ENCODE peak calls at places on chromosomes 4 and X, in six cellular contexts. R is heart left ventricle, C is NCI-H345, I is NCI-H2081, J is caudate nucleus, B is NB4. D is an unnamed sample.

GRCh38 chrX:23742174-23742692 is 843 bp downstream of the ACOT9 start:
- DNase-seq in R (peak), C (peak), I (peak), J (no peak), B (peak), D (peak)

GRCh38 chr4:142777045-142777743 is 68.9 kb downstream of the INPP4B start:
- DNase-seq in R (no peak), C (no peak), I (no peak), J (no peak), B (no peak), D (no peak)

GRCh38 chrX:122777766-122778165 is 406.3 kb upstream of the GRIA3 start:
- DNase-seq in R (no peak), C (no peak), I (peak), J (no peak), B (peak), D (no peak)

GRCh38 chrX:118364261-118364660 is 18.4 kb downstream of the WDR44 start:
- DNase-seq in R (no peak), C (no peak), I (no peak), J (no peak), B (no peak), D (no peak)

GRCh38 chr4:134490863-134491262 is 289.3 kb upstream of the PABPC4L start:
- DNase-seq in R (no peak), C (no peak), I (no peak), J (no peak), B (no peak), D (peak)

GRCh38 chr4:71074452-71075299 is 81.2 kb downstream of the DCK start:
- DNase-seq in R (peak), C (no peak), I (no peak), J (no peak), B (no peak), D (no peak)

GRCh38 chrX:153861733-153862300 is 24.2 kb downstream of the L1CAM start:
- DNase-seq in R (no peak), C (no peak), I (no peak), J (no peak), B (no peak), D (no peak)

GRCh38 chr4:2829321-2829932 is 14.2 kb upstream of the ADD1 start:
- DNase-seq in R (no peak), C (no peak), I (no peak), J (no peak), B (no peak), D (no peak)

GRCh38 chr4:68490826-68491457 is 43.7 kb downstream of the TMPRSS11E start:
- DNase-seq in R (no peak), C (no peak), I (no peak), J (no peak), B (no peak), D (no peak)

D was measured in HS-5.